ENCODE peak calls at places on chromosomes 1 and 21, in four cellular contexts. F is HTR-8/SVneo; E is stimulated activated CD8-positive, alpha-beta memory T cell treated with anti-CD3 and anti-CD28 coated beads, Interleukin-4, amount 100 ng/mL, for 4 hours; D is activated CD4-positive, alpha-beta T cell treated with anti-CD3 and anti-CD28 coated beads, Interleukin-2, amount 50 U/mL, for 24 hours. N is an unnamed sample.
A peak's percentile ranks its signal among the peaks of the same experiment; 100 is the strongest.

GRCh38 chr1:53458634-53459033 is 565 bp upstream of the DMRTB1 start:
- DNase-seq in D (no peak), F (no peak), E (no peak), N (no peak)

GRCh38 chr1:163170975-163171676 is 31.6 kb downstream of the RGS5 start:
- DNase-seq in D (no peak), E (no peak), F (peak; percentile 10), N (no peak)

GRCh38 chr1:172429324-172430127 is 9.0 kb downstream of the C1orf105 start:
- DNase-seq in E (no peak), F (peak; percentile 33), D (peak; percentile 27), N (peak; percentile 70)

GRCh38 chr1:18927082-18927653 is 24.8 kb upstream of the ALDH4A1 start:
- DNase-seq in D (no peak), F (no peak), E (no peak), N (no peak)

GRCh38 chr1:24251501-24251900 is 64.4 kb upstream of the IFNLR1 start:
- DNase-seq in D (no peak), F (no peak), E (no peak), N (no peak)

GRCh38 chr1:217896490-217896889 is 265.3 kb downstream of the SPATA17 start:
- DNase-seq in E (no peak), D (no peak), F (no peak), N (no peak)

GRCh38 chr1:182723195-182723594 is 38.8 kb upstream of the RGS8 start:
- DNase-seq in D (no peak), F (no peak), E (no peak), N (no peak)

GRCh38 chr1:23208527-23208926 is 8.8 kb downstream of the HTR1D start:
- DNase-seq in D (no peak), F (no peak), E (no peak), N (no peak)

GRCh38 chr1:156551866-156552265 is 20.5 kb downstream of the IQGAP3 start:
- DNase-seq in E (no peak), F (no peak), D (no peak), N (peak; percentile 4)

GRCh38 chr1:54378157-54378883 is 27.9 kb downstream of the SSBP3 start:
- DNase-seq in D (no peak), F (no peak), E (no peak), N (no peak)

GRCh38 chr21:26513212-26513611 is 59.9 kb downstream of the CYYR1 start:
- DNase-seq in D (no peak), E (no peak), F (no peak), N (no peak)

GRCh38 chr1:175343945-175344344 is 151.4 kb upstream of the KIAA0040 start:
- DNase-seq in E (no peak), F (no peak), D (no peak), N (no peak)

GRCh38 chr1:221824025-221824424 is 82.1 kb upstream of the DUSP10 start:
- DNase-seq in F (no peak), D (no peak), E (no peak), N (no peak)

GRCh38 chr1:20666804-20667203 is 5.6 kb upstream of the DDOST start:
- DNase-seq in D (no peak), E (no peak), F (peak; percentile 27), N (no peak)

GRCh38 chr1:245310605-245311531 is 156.1 kb downstream of the KIF26B start:
- DNase-seq in D (no peak), F (no peak), E (no peak), N (no peak)

GRCh38 chr1:167328762-167329483 is 108.2 kb downstream of the POU2F1 start:
- DNase-seq in D (no peak), E (no peak), F (no peak), N (no peak)

GRCh38 chr1:225596152-225596551 is 56.8 kb downstream of the ENAH start:
- DNase-seq in E (no peak), F (no peak), D (no peak), N (no peak)

GRCh38 chr1:107198581-107198980 is 57.7 kb downstream of the NTNG1 start:
- DNase-seq in F (no peak), D (no peak), E (no peak), N (no peak)

GRCh38 chr1:15965228-15965767 is 10.6 kb downstream of the ZBTB17 start:
- DNase-seq in F (no peak), D (peak; percentile 41), E (no peak), N (no peak)

GRCh38 chr1:53771648-53772047 is 32.7 kb upstream of the GLIS1 start:
- DNase-seq in E (no peak), F (no peak), D (no peak), N (no peak)

GRCh38 chr1:87513270-87513669 is 184.6 kb downstream of the LMO4 start:
- DNase-seq in D (no peak), E (no peak), F (no peak), N (no peak)

GRCh38 chr1:221182791-221183533 is 303.7 kb downstream of the HLX start:
- DNase-seq in E (no peak), F (no peak), D (no peak), N (no peak)

GRCh38 chr1:52631759-52632331 is 1.1 kb upstream of the SHISAL2A start:
- DNase-seq in F (no peak), D (no peak), E (no peak), N (no peak)

GRCh38 chr1:236066828-236067386 is 2.0 kb upstream of the NID1 start:
- DNase-seq in E (peak; percentile 24), F (no peak), D (peak; percentile 67), N (no peak)

GRCh38 chr21:44496900-44497550 is 41.7 kb downstream of the LRRC3 start:
- DNase-seq in D (no peak), F (no peak), E (no peak), N (no peak)

GRCh38 chr1:199218533-199218932 is 579.7 kb downstream of the PTPRC start:
- DNase-seq in E (no peak), F (no peak), D (no peak), N (no peak)

GRCh38 chr21:38938343-38938742 is 132.6 kb downstream of the ETS2 start:
- DNase-seq in D (no peak), E (no peak), F (no peak), N (peak; percentile 0)

GRCh38 chr1:92485374-92486250 is 1.1 kb downstream of the GFI1 start:
- DNase-seq in E (no peak), D (peak; percentile 85), F (no peak), N (no peak)

GRCh38 chr1:155050560-155051341 is at the start of gene ADAM15:
- DNase-seq in F (peak; percentile 75), D (peak; percentile 64), E (peak; percentile 47), N (peak; percentile 78)

GRCh38 chr1:204471687-204472086 is 22.9 kb downstream of the PIK3C2B start:
- DNase-seq in D (no peak), F (no peak), E (no peak), N (no peak)

GRCh38 chr1:155126494-155127104 is 1.1 kb upstream of the EFNA1 start:
- DNase-seq in E (no peak), D (no peak), F (no peak), N (no peak)

GRCh38 chr1:177471244-177471643 is 300.5 kb downstream of the BRINP2 start:
- DNase-seq in E (no peak), F (no peak), D (no peak), N (no peak)

GRCh38 chr1:235990376-235990795 is 74.5 kb downstream of the NID1 start:
- DNase-seq in D (no peak), E (no peak), F (no peak), N (no peak)

GRCh38 chr1:1115136-1115829 is 606 bp downstream of the C1orf159 start:
- DNase-seq in E (no peak), F (no peak), D (no peak), N (no peak)

GRCh38 chr1:203402609-203403337 is 51.9 kb upstream of the FMOD start:
- DNase-seq in D (no peak), F (no peak), E (no peak), N (no peak)

GRCh38 chr1:22621761-22622160 is 14.7 kb upstream of the C1QA start:
- DNase-seq in E (no peak), D (no peak), F (no peak), N (no peak)

GRCh38 chr1:19385869-19386591 is 73.9 kb downstream of the SLC66A1 start:
- DNase-seq in E (no peak), F (no peak), D (no peak), N (no peak)

GRCh38 chr1:112674440-112674985 is at the start of gene MOV10:
- DNase-seq in D (peak; percentile 45), E (no peak), F (peak; percentile 45), N (peak; percentile 47)

GRCh38 chr21:44300262-44300959 is 558 bp downstream of the PFKL start:
- DNase-seq in E (no peak), D (peak; percentile 41), F (peak; percentile 45), N (no peak)

GRCh38 chr1:119631433-119632102 is 16.5 kb downstream of the ZNF697 start:
- DNase-seq in E (no peak), F (no peak), D (no peak), N (no peak)

N was measured in SW 1271.